ENCODE peak calls at places on chromosomes 5 and 9, in six cellular contexts. O is KG1; U is CD4-positive, CD25-positive, alpha-beta regulatory T cell; Y is GM10248; C is NCI-H1092 treated with DMSO at 0.1 percent for 48 hours; B is NAMALWA. L is an unnamed sample.

GRCh38 chr5:23704176-23704855 is 196.9 kb downstream of the PRDM9 start:
- DNase-seq in O (no peak), U (no peak), Y (no peak), C (peak), B (no peak), L (peak)

GRCh38 chr5:72079288-72079687 is 28.0 kb upstream of the MAP1B start:
- DNase-seq in O (no peak), U (no peak), Y (no peak), C (no peak), B (no peak), L (no peak)

GRCh38 chr9:129898205-129898604 is 62.9 kb downstream of the USP20 start:
- DNase-seq in O (no peak), U (no peak), Y (no peak), C (no peak), B (no peak), L (no peak)

GRCh38 chr9:14180077-14180941 is 133.6 kb downstream of the NFIB start:
- DNase-seq in O (no peak), U (no peak), Y (no peak), C (peak), B (no peak), L (peak)

GRCh38 chr9:124483481-124483880 is 23.7 kb downstream of the NR5A1 start:
- DNase-seq in O (no peak), U (no peak), Y (no peak), C (no peak), B (no peak), L (no peak)

GRCh38 chr5:172334196-172334595 is 50.6 kb upstream of the UBTD2 start:
- DNase-seq in O (no peak), U (no peak), Y (no peak), C (no peak), B (peak), L (no peak)

GRCh38 chr5:139391570-139392323 is 2.0 kb upstream of the MZB1 start:
- DNase-seq in O (no peak), U (peak), Y (no peak), C (no peak), B (peak), L (no peak)

GRCh38 chr5:125719681-125720676 is 703.2 kb upstream of the GRAMD2B start:
- DNase-seq in O (no peak), U (no peak), Y (no peak), C (peak), B (no peak), L (peak)

GRCh38 chr9:133268335-133269056 is 6.5 kb downstream of the ABO start:
- DNase-seq in O (no peak), U (no peak), Y (no peak), C (no peak), B (no peak), L (no peak)

GRCh38 chr9:70880523-70880922 is 240.9 kb downstream of the TRPM3 start:
- DNase-seq in O (no peak), U (no peak), Y (no peak), C (no peak), B (no peak), L (no peak)

GRCh38 chr9:1208185-1208584 is 158.0 kb downstream of the DMRT2 start:
- DNase-seq in O (no peak), U (no peak), Y (no peak), C (no peak), B (no peak), L (no peak)

GRCh38 chr9:17528859-17529258 is 50.0 kb upstream of the SH3GL2 start:
- DNase-seq in O (no peak), U (no peak), Y (no peak), C (peak), B (peak), L (peak)

GRCh38 chr9:133286523-133286922 is 11.5 kb upstream of the ABO start:
- DNase-seq in O (no peak), U (no peak), Y (no peak), C (no peak), B (no peak), L (no peak)

GRCh38 chr5:117494208-117494607 is 919.6 kb upstream of the SEMA6A start:
- DNase-seq in O (no peak), U (no peak), Y (no peak), C (no peak), B (no peak), L (no peak)

GRCh38 chr5:111511174-111512025 is 935 bp downstream of the STARD4 start:
- DNase-seq in O (no peak), U (no peak), Y (no peak), C (no peak), B (peak), L (no peak)

GRCh38 chr9:86163503-86163902 is 64.1 kb upstream of the GOLM1 start:
- DNase-seq in O (no peak), U (no peak), Y (no peak), C (no peak), B (no peak), L (no peak)

GRCh38 chr5:66596791-66597757 is 881 bp downstream of the MAST4 start:
- DNase-seq in O (no peak), U (no peak), Y (peak), C (peak), B (no peak), L (peak)

GRCh38 chr9:128987800-128988199 is 40.3 kb downstream of the NUP188 start:
- DNase-seq in O (no peak), U (no peak), Y (no peak), C (no peak), B (no peak), L (no peak)

GRCh38 chr9:19026375-19026774 is 6.6 kb downstream of the SAXO1 start:
- DNase-seq in O (no peak), U (no peak), Y (no peak), C (no peak), B (no peak), L (no peak)

GRCh38 chr9:124852829-124853531 is at the start of gene WDR38:
- DNase-seq in O (peak), U (peak), Y (peak), C (peak), B (peak), L (peak)

GRCh38 chr9:107269681-107270080 is 13.4 kb upstream of the RAD23B start:
- DNase-seq in O (no peak), U (no peak), Y (no peak), C (no peak), B (no peak), L (no peak)

GRCh38 chr5:141172381-141173204 is at the start of gene PCDHB7:
- DNase-seq in O (no peak), U (peak), Y (no peak), C (peak), B (peak), L (peak)

GRCh38 chr5:154728884-154729283 is 26.3 kb upstream of the LARP1 start:
- DNase-seq in O (no peak), U (no peak), Y (no peak), C (no peak), B (no peak), L (no peak)

GRCh38 chr5:114101153-114101552 is 260.7 kb upstream of the KCNN2 start:
- DNase-seq in O (no peak), U (peak), Y (no peak), C (peak), B (peak), L (peak)

GRCh38 chr5:119022017-119022745 is 33.8 kb upstream of the DTWD2 start:
- DNase-seq in O (no peak), U (peak), Y (peak), C (no peak), B (peak), L (no peak)

GRCh38 chr9:91253488-91253887 is 108.2 kb downstream of the AUH start:
- DNase-seq in O (no peak), U (peak), Y (no peak), C (no peak), B (peak), L (no peak)

GRCh38 chr5:105150324-105150723 is 1587.7 kb upstream of the NUDT12 start:
- DNase-seq in O (no peak), U (no peak), Y (no peak), C (no peak), B (no peak), L (peak)

GRCh38 chr5:53008751-53009150 is 19.6 kb downstream of the ITGA2 start:
- DNase-seq in O (no peak), U (no peak), Y (peak), C (no peak), B (no peak), L (no peak)

GRCh38 chr9:131238402-131239021 is 37.8 kb downstream of the FAM78A start:
- DNase-seq in O (no peak), U (no peak), Y (no peak), C (no peak), B (no peak), L (no peak)

GRCh38 chr5:132182366-132183040 is 45.1 kb downstream of the P4HA2 start:
- DNase-seq in O (no peak), U (no peak), Y (no peak), C (no peak), B (no peak), L (no peak)

GRCh38 chr5:175275748-175276147 is 168.2 kb downstream of the DRD1 start:
- DNase-seq in O (no peak), U (no peak), Y (no peak), C (no peak), B (no peak), L (no peak)

GRCh38 chr9:4197548-4197947 is 102.3 kb downstream of the GLIS3 start:
- DNase-seq in O (no peak), U (peak), Y (no peak), C (no peak), B (peak), L (peak)

GRCh38 chr9:7935666-7936065 is 136.1 kb upstream of the DMAC1 start:
- DNase-seq in O (no peak), U (peak), Y (peak), C (no peak), B (peak), L (no peak)

GRCh38 chr5:124743534-124744169 is 2.8 kb downstream of the ZNF608 start:
- DNase-seq in O (no peak), U (no peak), Y (no peak), C (peak), B (peak), L (peak)

GRCh38 chr9:126057461-126057860 is 269.2 kb upstream of the MVB12B start:
- DNase-seq in O (no peak), U (no peak), Y (no peak), C (peak), B (no peak), L (peak)

GRCh38 chr5:159878988-159879471 is 37.3 kb upstream of the ADRA1B start:
- DNase-seq in O (no peak), U (no peak), Y (no peak), C (peak), B (no peak), L (no peak)

L was measured in NCI-H2081.